ENCODE peak calls at places on chromosomes 3 and 15, in four cellular contexts. One of them, this sample, is unnamed.

GRCh38 chr15:48671381-48672022 is 26.0 kb upstream of the FBN1 start:
- DNase-seq in KBM-7: no peak
- DNase-seq in NCI-H1105 treated with DMSO at 0.1 percent for 48 hours: no peak
- DNase-seq in NCI-H2081: no peak
- DNase-seq in this sample: no peak

GRCh38 chr3:123791417-123791816 is 92.7 kb downstream of the MYLK start:
- DNase-seq in KBM-7: no peak
- DNase-seq in NCI-H1105 treated with DMSO at 0.1 percent for 48 hours: no peak
- DNase-seq in NCI-H2081: no peak
- DNase-seq in this sample: no peak

GRCh38 chr3:119428538-119428937 is 34.9 kb downstream of the TMEM39A start:
- DNase-seq in KBM-7: peak; percentile 11
- DNase-seq in NCI-H1105 treated with DMSO at 0.1 percent for 48 hours: no peak
- DNase-seq in NCI-H2081: no peak
- DNase-seq in this sample: no peak

GRCh38 chr3:181189556-181189955 is 200.0 kb upstream of the DNAJC19 start:
- DNase-seq in KBM-7: no peak
- DNase-seq in NCI-H1105 treated with DMSO at 0.1 percent for 48 hours: no peak
- DNase-seq in NCI-H2081: no peak
- DNase-seq in this sample: no peak

GRCh38 chr3:38827791-38828190 is 11.8 kb upstream of the SCN10A start:
- DNase-seq in KBM-7: no peak
- DNase-seq in NCI-H1105 treated with DMSO at 0.1 percent for 48 hours: no peak
- DNase-seq in NCI-H2081: no peak
- DNase-seq in this sample: no peak

GRCh38 chr15:69324031-69324430 is 25.3 kb downstream of the PAQR5 start:
- DNase-seq in KBM-7: no peak
- DNase-seq in NCI-H1105 treated with DMSO at 0.1 percent for 48 hours: peak; percentile 46
- DNase-seq in NCI-H2081: no peak
- DNase-seq in this sample: no peak

GRCh38 chr15:43958894-43959330 is 132.1 kb downstream of the WDR76 start:
- DNase-seq in KBM-7: no peak
- DNase-seq in NCI-H1105 treated with DMSO at 0.1 percent for 48 hours: no peak
- DNase-seq in NCI-H2081: no peak
- DNase-seq in this sample: no peak

GRCh38 chr3:113968986-113969385 is 21.2 kb downstream of the ZDHHC23 start:
- DNase-seq in KBM-7: no peak
- DNase-seq in NCI-H1105 treated with DMSO at 0.1 percent for 48 hours: peak; percentile 9
- DNase-seq in NCI-H2081: peak; percentile 33
- DNase-seq in this sample: no peak

GRCh38 chr3:63845215-63845614 is 18.4 kb downstream of the THOC7 start:
- DNase-seq in KBM-7: no peak
- DNase-seq in NCI-H1105 treated with DMSO at 0.1 percent for 48 hours: no peak
- DNase-seq in NCI-H2081: no peak
- DNase-seq in this sample: no peak

GRCh38 chr3:65751123-65751700 is 287.5 kb downstream of the MAGI1 start:
- DNase-seq in KBM-7: peak; percentile 25
- DNase-seq in NCI-H1105 treated with DMSO at 0.1 percent for 48 hours: no peak
- DNase-seq in NCI-H2081: peak; percentile 11
- DNase-seq in this sample: peak; percentile 68

GRCh38 chr15:67564590-67565345 is 22.3 kb downstream of the MAP2K5 start:
- DNase-seq in KBM-7: peak; percentile 92
- DNase-seq in NCI-H1105 treated with DMSO at 0.1 percent for 48 hours: no peak
- DNase-seq in NCI-H2081: no peak
- DNase-seq in this sample: no peak

GRCh38 chr15:62462268-62462667 is 297.2 kb upstream of the C2CD4B start:
- DNase-seq in KBM-7: no peak
- DNase-seq in NCI-H1105 treated with DMSO at 0.1 percent for 48 hours: no peak
- DNase-seq in NCI-H2081: no peak
- DNase-seq in this sample: no peak

GRCh38 chr3:53420831-53421230 is 73.5 kb upstream of the DCP1A start:
- DNase-seq in KBM-7: no peak
- DNase-seq in NCI-H1105 treated with DMSO at 0.1 percent for 48 hours: no peak
- DNase-seq in NCI-H2081: no peak
- DNase-seq in this sample: no peak

GRCh38 chr15:32733276-32733675 is 15.5 kb downstream of the GREM1 start:
- DNase-seq in KBM-7: no peak
- DNase-seq in NCI-H1105 treated with DMSO at 0.1 percent for 48 hours: no peak
- DNase-seq in NCI-H2081: no peak
- DNase-seq in this sample: no peak

GRCh38 chr3:175266993-175267960 is 408.1 kb downstream of the NAALADL2 start:
- DNase-seq in KBM-7: no peak
- DNase-seq in NCI-H1105 treated with DMSO at 0.1 percent for 48 hours: no peak
- DNase-seq in NCI-H2081: no peak
- DNase-seq in this sample: no peak

GRCh38 chr15:43918717-43919116 is 91.9 kb downstream of the WDR76 start:
- DNase-seq in KBM-7: no peak
- DNase-seq in NCI-H1105 treated with DMSO at 0.1 percent for 48 hours: no peak
- DNase-seq in NCI-H2081: no peak
- DNase-seq in this sample: no peak

GRCh38 chr15:101398247-101398646 is 91.3 kb downstream of the PCSK6 start:
- DNase-seq in KBM-7: no peak
- DNase-seq in NCI-H1105 treated with DMSO at 0.1 percent for 48 hours: no peak
- DNase-seq in NCI-H2081: no peak
- DNase-seq in this sample: no peak

GRCh38 chr15:92667291-92667904 is 11.8 kb upstream of the FAM174B start:
- DNase-seq in KBM-7: no peak
- DNase-seq in NCI-H1105 treated with DMSO at 0.1 percent for 48 hours: peak; percentile 65
- DNase-seq in NCI-H2081: peak; percentile 63
- DNase-seq in this sample: peak; percentile 19

GRCh38 chr3:141371882-141372281 is 3.6 kb downstream of the ZBTB38 start:
- DNase-seq in KBM-7: no peak
- DNase-seq in NCI-H1105 treated with DMSO at 0.1 percent for 48 hours: no peak
- DNase-seq in NCI-H2081: no peak
- DNase-seq in this sample: no peak

GRCh38 chr3:187044206-187044605 is 95.1 kb downstream of the RPL39L start:
- DNase-seq in KBM-7: peak; percentile 85
- DNase-seq in NCI-H1105 treated with DMSO at 0.1 percent for 48 hours: no peak
- DNase-seq in NCI-H2081: no peak
- DNase-seq in this sample: no peak

GRCh38 chr15:73869216-73869995 is 4.0 kb upstream of the TBC1D21 start:
- DNase-seq in KBM-7: no peak
- DNase-seq in NCI-H1105 treated with DMSO at 0.1 percent for 48 hours: no peak
- DNase-seq in NCI-H2081: no peak
- DNase-seq in this sample: no peak

GRCh38 chr3:139103484-139103883 is 58.8 kb upstream of the PRR23C start:
- DNase-seq in KBM-7: no peak
- DNase-seq in NCI-H1105 treated with DMSO at 0.1 percent for 48 hours: no peak
- DNase-seq in NCI-H2081: no peak
- DNase-seq in this sample: no peak

GRCh38 chr3:23611737-23612295 is 193.9 kb upstream of the UBE2E1 start:
- DNase-seq in KBM-7: peak; percentile 50
- DNase-seq in NCI-H1105 treated with DMSO at 0.1 percent for 48 hours: no peak
- DNase-seq in NCI-H2081: no peak
- DNase-seq in this sample: no peak

GRCh38 chr3:14377838-14378169 is 24.6 kb upstream of the SLC6A6 start:
- DNase-seq in KBM-7: peak; percentile 52
- DNase-seq in NCI-H1105 treated with DMSO at 0.1 percent for 48 hours: no peak
- DNase-seq in NCI-H2081: no peak
- DNase-seq in this sample: no peak

GRCh38 chr3:142976621-142977398 is 13.3 kb upstream of the PAQR9 start:
- DNase-seq in KBM-7: peak; percentile 67
- DNase-seq in NCI-H1105 treated with DMSO at 0.1 percent for 48 hours: no peak
- DNase-seq in NCI-H2081: no peak
- DNase-seq in this sample: no peak

GRCh38 chr3:107432013-107432515 is 54.8 kb downstream of the CCDC54 start:
- DNase-seq in KBM-7: peak; percentile 6
- DNase-seq in NCI-H1105 treated with DMSO at 0.1 percent for 48 hours: peak; percentile 51
- DNase-seq in NCI-H2081: peak; percentile 49
- DNase-seq in this sample: no peak

GRCh38 chr15:39497016-39497758 is 83.7 kb upstream of the THBS1 start:
- DNase-seq in KBM-7: no peak
- DNase-seq in NCI-H1105 treated with DMSO at 0.1 percent for 48 hours: no peak
- DNase-seq in NCI-H2081: no peak
- DNase-seq in this sample: no peak

GRCh38 chr15:47218295-47218694 is 499.0 kb upstream of the SEMA6D start:
- DNase-seq in KBM-7: no peak
- DNase-seq in NCI-H1105 treated with DMSO at 0.1 percent for 48 hours: no peak
- DNase-seq in NCI-H2081: no peak
- DNase-seq in this sample: no peak

GRCh38 chr15:33915571-33916407 is 52.5 kb upstream of the CHRM5 start:
- DNase-seq in KBM-7: no peak
- DNase-seq in NCI-H1105 treated with DMSO at 0.1 percent for 48 hours: peak; percentile 1
- DNase-seq in NCI-H2081: no peak
- DNase-seq in this sample: peak; percentile 29

GRCh38 chr15:62075595-62076279 is 9.0 kb downstream of the C2CD4A start:
- DNase-seq in KBM-7: no peak
- DNase-seq in NCI-H1105 treated with DMSO at 0.1 percent for 48 hours: peak; percentile 90
- DNase-seq in NCI-H2081: no peak
- DNase-seq in this sample: no peak

GRCh38 chr15:90360746-90361145 is 8.7 kb downstream of the ZNF774 start:
- DNase-seq in KBM-7: no peak
- DNase-seq in NCI-H1105 treated with DMSO at 0.1 percent for 48 hours: no peak
- DNase-seq in NCI-H2081: no peak
- DNase-seq in this sample: no peak

GRCh38 chr3:25313286-25313685 is 114.8 kb upstream of the RARB start:
- DNase-seq in KBM-7: no peak
- DNase-seq in NCI-H1105 treated with DMSO at 0.1 percent for 48 hours: no peak
- DNase-seq in NCI-H2081: no peak
- DNase-seq in this sample: no peak

GRCh38 chr3:189896533-189896932 is 224.2 kb downstream of the P3H2 start:
- DNase-seq in KBM-7: no peak
- DNase-seq in NCI-H1105 treated with DMSO at 0.1 percent for 48 hours: no peak
- DNase-seq in NCI-H2081: no peak
- DNase-seq in this sample: no peak

GRCh38 chr15:74365619-74366445 is 1.6 kb downstream of the CYP11A1 start:
- DNase-seq in KBM-7: no peak
- DNase-seq in NCI-H1105 treated with DMSO at 0.1 percent for 48 hours: no peak
- DNase-seq in NCI-H2081: no peak
- DNase-seq in this sample: peak; percentile 74

GRCh38 chr3:106089806-106090205 is 221.0 kb upstream of the CBLB start:
- DNase-seq in KBM-7: no peak
- DNase-seq in NCI-H1105 treated with DMSO at 0.1 percent for 48 hours: no peak
- DNase-seq in NCI-H2081: no peak
- DNase-seq in this sample: no peak

GRCh38 chr3:32322311-32322710 is 69.3 kb upstream of the CMTM7 start:
- DNase-seq in KBM-7: no peak
- DNase-seq in NCI-H1105 treated with DMSO at 0.1 percent for 48 hours: no peak
- DNase-seq in NCI-H2081: no peak
- DNase-seq in this sample: no peak

GRCh38 chr15:68334661-68335124 is 57.1 kb downstream of the FEM1B start:
- DNase-seq in KBM-7: peak; percentile 69
- DNase-seq in NCI-H1105 treated with DMSO at 0.1 percent for 48 hours: no peak
- DNase-seq in NCI-H2081: no peak
- DNase-seq in this sample: no peak

GRCh38 chr3:12433823-12434222 is 50.5 kb upstream of the TSEN2 start:
- DNase-seq in KBM-7: no peak
- DNase-seq in NCI-H1105 treated with DMSO at 0.1 percent for 48 hours: no peak
- DNase-seq in NCI-H2081: no peak
- DNase-seq in this sample: no peak

GRCh38 chr3:106071306-106071705 is 202.5 kb upstream of the CBLB start:
- DNase-seq in KBM-7: no peak
- DNase-seq in NCI-H1105 treated with DMSO at 0.1 percent for 48 hours: no peak
- DNase-seq in NCI-H2081: no peak
- DNase-seq in this sample: no peak